ENCODE peak calls at places on chromosome 14, in four cellular contexts. T, A, E and X are unnamed samples.

GRCh38 chr14:101821528-101821927 is 60.0 kb downstream of the PPP2R5C start:
- DNase-seq in T (no peak), E (no peak), A (no peak), X (no peak)

GRCh38 chr14:25042362-25043299 is 7.3 kb downstream of the STXBP6 start:
- DNase-seq in A (no peak), T (peak), E (no peak), X (no peak)

GRCh38 chr14:88535813-88536212 is 19.0 kb downstream of the PTPN21 start:
- DNase-seq in T (no peak), A (no peak), E (no peak), X (no peak)

GRCh38 chr14:81169711-81170103 is 51.1 kb downstream of the GTF2A1 start:
- DNase-seq in A (no peak), E (no peak), T (no peak), X (no peak)

GRCh38 chr14:29906256-29906885 is 21.3 kb downstream of the PRKD1 start:
- DNase-seq in T (no peak), E (no peak), A (no peak), X (peak)

GRCh38 chr14:60002819-60003492 is 83.0 kb downstream of the LRRC9 start:
- DNase-seq in T (no peak), E (no peak), A (no peak), X (no peak)

GRCh38 chr14:102581193-102581592 is 11.3 kb upstream of the RCOR1 start:
- DNase-seq in E (no peak), T (no peak), A (no peak), X (no peak)

GRCh38 chr14:93969082-93969828 is 7.1 kb downstream of the ASB2 start:
- DNase-seq in E (no peak), T (no peak), A (no peak), X (no peak)

GRCh38 chr14:23071975-23072539 is 14.7 kb upstream of the CDH24 start:
- DNase-seq in T (no peak), E (no peak), A (no peak), X (no peak)

GRCh38 chr14:35339761-35340406 is 47.7 kb downstream of the PSMA6 start:
- DNase-seq in E (no peak), T (no peak), A (no peak), X (no peak)

GRCh38 chr14:51205486-51205885 is 34.6 kb upstream of the TMX1 start:
- DNase-seq in E (no peak), A (no peak), T (no peak), X (no peak)

GRCh38 chr14:93655078-93655750 is 133.1 kb downstream of the PRIMA1 start:
- DNase-seq in A (no peak), T (peak), E (peak), X (no peak)

GRCh38 chr14:50798048-50798421 is 32.9 kb downstream of the NIN start:
- DNase-seq in E (no peak), T (no peak), A (no peak), X (no peak)

GRCh38 chr14:77031680-77032482 is 3.4 kb upstream of the IRF2BPL start:
- DNase-seq in A (no peak), E (no peak), T (no peak), X (no peak)

GRCh38 chr14:89701079-89702043 is 253.2 kb downstream of the EFCAB11 start:
- DNase-seq in E (no peak), T (peak), A (peak), X (peak)

GRCh38 chr14:94481468-94482131 is 5.6 kb upstream of the SERPINA9 start:
- DNase-seq in T (no peak), A (no peak), E (peak), X (no peak)

GRCh38 chr14:68939893-68940613 is 39.0 kb downstream of the ACTN1 start:
- DNase-seq in A (no peak), E (peak), T (no peak), X (no peak)

GRCh38 chr14:66464261-66464660 is 21.9 kb upstream of the CCDC196 start:
- DNase-seq in A (no peak), E (no peak), T (no peak), X (no peak)

GRCh38 chr14:91284791-91285548 is 40.5 kb upstream of the GPR68 start:
- DNase-seq in E (no peak), T (no peak), A (no peak), X (no peak)

GRCh38 chr14:99271951-99272668 is at the start of gene BCL11B:
- DNase-seq in A (peak), E (peak), T (peak), X (peak)

GRCh38 chr14:85599939-85600338 is 70.0 kb downstream of the FLRT2 start:
- DNase-seq in A (no peak), T (no peak), E (peak), X (no peak)

GRCh38 chr14:23366163-23366921 is 1.4 kb upstream of the EFS start:
- DNase-seq in E (no peak), A (no peak), T (no peak), X (no peak)

GRCh38 chr14:82710257-82710841 is 1176.7 kb upstream of the SEL1L start:
- DNase-seq in T (no peak), E (peak), A (no peak), X (no peak)

GRCh38 chr14:104650057-104650980 is 39.1 kb upstream of the INF2 start:
- DNase-seq in A (peak), E (no peak), T (peak), X (no peak)

GRCh38 chr14:76672123-76672522 is 89.1 kb upstream of the VASH1 start:
- DNase-seq in E (no peak), T (no peak), A (no peak), X (no peak)

GRCh38 chr14:65872536-65872935 is 460.0 kb downstream of the FUT8 start:
- DNase-seq in A (no peak), E (peak), T (no peak), X (no peak)